ENCODE peak calls at places on chromosomes 7 and 10, in seven cellular contexts. X is H7; R is nephron progenitor cell; E is DMS 273 treated with DMSO at 0.1 percent for 48 hours; K is ELF-1; J is activated CD4-positive, alpha-beta T cell treated with anti-CD3 and anti-CD28 coated beads, Interleukin-2, amount 10 ng/mL, durations not matched to agents 24 days and 14 days; C is IMR-90. U is an unnamed sample.

GRCh38 chr10:123140164-123140982 is 4.6 kb downstream of the HMX3 start:
- DNase-seq in X (peak; percentile 80), R (peak; percentile 55), E (no peak), K (peak; percentile 55), J (peak; percentile 67), C (no peak), U (no peak)

GRCh38 chr7:30805931-30806330 is 34.7 kb downstream of the MINDY4 start:
- DNase-seq in X (no peak), R (no peak), E (no peak), K (no peak), J (no peak), C (no peak), U (no peak)

GRCh38 chr7:28179081-28180030 is 1.2 kb downstream of the JAZF1 start:
- DNase-seq in X (peak; percentile 93), R (peak; percentile 72), E (peak; percentile 32), K (peak; percentile 33), J (peak; percentile 91), C (no peak), U (no peak)

GRCh38 chr7:18201349-18201748 is 173.7 kb upstream of the PRPS1L1 start:
- DNase-seq in X (no peak), R (no peak), E (no peak), K (no peak), J (no peak), C (no peak), U (no peak)

GRCh38 chr10:72074413-72075183 is 13.8 kb downstream of the SPOCK2 start:
- DNase-seq in X (peak; percentile 57), R (no peak), E (no peak), K (no peak), J (no peak), C (no peak), U (no peak)

GRCh38 chr7:51551070-51551469 is 234.5 kb upstream of the COBL start:
- DNase-seq in X (no peak), R (no peak), E (no peak), K (no peak), J (no peak), C (no peak), U (no peak)

GRCh38 chr7:134058521-134058920 is 68.6 kb upstream of the LRGUK start:
- DNase-seq in X (no peak), R (no peak), E (no peak), K (no peak), J (no peak), C (no peak), U (no peak)

GRCh38 chr7:107119376-107120100 is 49.3 kb upstream of the HBP1 start:
- DNase-seq in X (no peak), R (no peak), E (no peak), K (no peak), J (no peak), C (no peak), U (no peak)

GRCh38 chr7:115178831-115179230 is 256.9 kb downstream of the MDFIC start:
- DNase-seq in X (no peak), R (no peak), E (no peak), K (no peak), J (no peak), C (peak; percentile 13), U (no peak)

GRCh38 chr7:1638113-1638726 is 31.9 kb upstream of the ELFN1 start:
- DNase-seq in X (peak; percentile 65), R (peak; percentile 72), E (no peak), K (peak; percentile 53), J (no peak), C (no peak), U (no peak)

GRCh38 chr7:22255834-22256233 is 101.1 kb downstream of the RAPGEF5 start:
- DNase-seq in X (no peak), R (peak; percentile 15), E (no peak), K (no peak), J (no peak), C (no peak), U (no peak)

GRCh38 chr10:128596906-128597305 is 470.7 kb upstream of the MKI67 start:
- DNase-seq in X (no peak), R (no peak), E (no peak), K (no peak), J (peak; percentile 28), C (no peak), U (no peak)

GRCh38 chr10:80407836-80408197 is 534 bp upstream of the PRXL2A start:
- DNase-seq in X (peak; percentile 69), R (peak; percentile 15), E (no peak), K (peak; percentile 71), J (peak; percentile 73), C (no peak), U (no peak)

GRCh38 chr10:126041804-126042231 is 145.5 kb downstream of the FANK1 start:
- DNase-seq in X (peak; percentile 77), R (peak; percentile 77), E (no peak), K (peak; percentile 63), J (peak; percentile 91), C (peak; percentile 43), U (peak; percentile 90)

GRCh38 chr7:51237727-51238126 is 78.9 kb downstream of the COBL start:
- DNase-seq in X (no peak), R (no peak), E (no peak), K (no peak), J (no peak), C (no peak), U (no peak)

GRCh38 chr7:38825721-38826440 is 83.1 kb downstream of the VPS41 start:
- DNase-seq in X (no peak), R (no peak), E (no peak), K (no peak), J (no peak), C (no peak), U (peak; percentile 18)

GRCh38 chr10:67607472-67607871 is 88.5 kb downstream of the CTNNA3 start:
- DNase-seq in X (no peak), R (no peak), E (no peak), K (no peak), J (no peak), C (peak; percentile 33), U (no peak)

GRCh38 chr10:52609601-52610240 is 162.9 kb downstream of the MBL2 start:
- DNase-seq in X (no peak), R (no peak), E (no peak), K (no peak), J (no peak), C (no peak), U (no peak)

GRCh38 chr7:8751557-8752231 is 318.3 kb downstream of the NXPH1 start:
- DNase-seq in X (no peak), R (no peak), E (no peak), K (no peak), J (no peak), C (no peak), U (no peak)

GRCh38 chr7:11620406-11620805 is 211.6 kb downstream of the THSD7A start:
- DNase-seq in X (no peak), R (no peak), E (no peak), K (no peak), J (no peak), C (no peak), U (no peak)

GRCh38 chr7:130160455-130160854 is 44.8 kb downstream of the TMEM209 start:
- DNase-seq in X (no peak), R (no peak), E (no peak), K (no peak), J (peak; percentile 45), C (no peak), U (no peak)

GRCh38 chr7:33968591-33968990 is 63.3 kb downstream of the BMPER start:
- DNase-seq in X (no peak), R (no peak), E (no peak), K (no peak), J (no peak), C (no peak), U (no peak)

GRCh38 chr10:31647861-31648260 is 280.8 kb downstream of the ARHGAP12 start:
- DNase-seq in X (no peak), R (no peak), E (no peak), K (no peak), J (no peak), C (peak; percentile 35), U (no peak)

GRCh38 chr7:114243646-114244045 is 171.0 kb upstream of the FOXP2 start:
- DNase-seq in X (no peak), R (no peak), E (no peak), K (no peak), J (no peak), C (no peak), U (no peak)

GRCh38 chr7:113099284-113099919 is 12.8 kb upstream of the GPR85 start:
- DNase-seq in X (no peak), R (no peak), E (no peak), K (peak; percentile 68), J (no peak), C (peak; percentile 17), U (no peak)

GRCh38 chr10:86520871-86521619 is 547 bp downstream of the WAPL start:
- DNase-seq in X (peak; percentile 85), R (peak; percentile 55), E (no peak), K (peak; percentile 71), J (peak; percentile 89), C (peak; percentile 42), U (peak; percentile 47)

GRCh38 chr10:133030791-133031190 is 56.9 kb upstream of the ADGRA1 start:
- DNase-seq in X (peak; percentile 94), R (peak; percentile 49), E (no peak), K (peak; percentile 81), J (no peak), C (no peak), U (no peak)

GRCh38 chr10:110171032-110171431 is 36.4 kb upstream of the MXI1 start:
- DNase-seq in X (peak; percentile 31), R (no peak), E (no peak), K (no peak), J (no peak), C (no peak), U (no peak)

GRCh38 chr7:12067156-12067831 is 143.8 kb upstream of the TMEM106B start:
- DNase-seq in X (peak; percentile 28), R (peak; percentile 62), E (peak; percentile 23), K (peak; percentile 74), J (peak; percentile 87), C (peak; percentile 66), U (peak; percentile 48)

GRCh38 chr7:34087892-34088891 is 182.9 kb downstream of the BMPER start:
- DNase-seq in X (peak; percentile 53), R (peak; percentile 61), E (peak; percentile 23), K (peak; percentile 73), J (no peak), C (peak; percentile 40), U (peak; percentile 49)

GRCh38 chr7:102426268-102427031 is 6.9 kb upstream of the ORAI2 start:
- DNase-seq in X (no peak), R (no peak), E (no peak), K (no peak), J (peak; percentile 93), C (no peak), U (no peak)

GRCh38 chr10:77546048-77546447 is 91.6 kb downstream of the KCNMA1 start:
- DNase-seq in X (no peak), R (no peak), E (no peak), K (no peak), J (no peak), C (no peak), U (no peak)

GRCh38 chr10:47230957-47231356 is 69.0 kb upstream of the GDF10 start:
- DNase-seq in X (no peak), R (no peak), E (no peak), K (no peak), J (no peak), C (no peak), U (no peak)

GRCh38 chr7:101112233-101112632 is 14.7 kb upstream of the SERPINE1 start:
- DNase-seq in X (no peak), R (no peak), E (no peak), K (no peak), J (no peak), C (no peak), U (peak; percentile 96)

GRCh38 chr10:71375954-71376353 is 20.8 kb upstream of the CDH23 start:
- DNase-seq in X (no peak), R (no peak), E (no peak), K (no peak), J (no peak), C (no peak), U (no peak)

GRCh38 chr7:129825005-129825553 is 127.7 kb downstream of the UBE2H start:
- DNase-seq in X (peak; percentile 94), R (peak; percentile 59), E (peak; percentile 91), K (peak; percentile 98), J (peak; percentile 80), C (no peak), U (no peak)

GRCh38 chr7:81664304-81664703 is 105.5 kb downstream of the HGF start:
- DNase-seq in X (no peak), R (no peak), E (no peak), K (no peak), J (no peak), C (no peak), U (no peak)

GRCh38 chr10:25336330-25336729 is 161.5 kb downstream of the GPR158 start:
- DNase-seq in X (no peak), R (no peak), E (no peak), K (no peak), J (no peak), C (no peak), U (no peak)